ENCODE peak calls at places on chromosome 12, in eight cellular contexts. J is stimulated activated naive CD8-positive, alpha-beta T cell treated with anti-CD3 and anti-CD28 coated beads, Interleukin-15, amount 100 ng/mL, for 72 hours; U is NCI-H1092 treated with DMSO at 0.1 percent for 48 hours; A is endothelial cell; H is GM03348; O is stimulated activated CD8-positive, alpha-beta memory T cell treated with anti-CD3 and anti-CD28 coated beads, Interleukin-7, amount 100 ng/mL, for 1 hour; R is omental fat pad; V is stimulated activated CD4-positive, alpha-beta T cell treated with anti-CD3 and anti-CD28 coated beads, Interleukin-4, amount 100 ng/mL, for 1 hour. Z is an unnamed sample.

GRCh38 chr12:114238808-114239207 is 167.1 kb downstream of the TBX5 start:
- DNase-seq in V (no peak), J (no peak), H (peak), O (no peak), A (no peak), U (no peak), R (no peak), Z (peak)

GRCh38 chr12:52139579-52140062 is 52.2 kb downstream of the KRT80 start:
- DNase-seq in A (peak), O (no peak), H (peak), V (peak), J (peak), U (peak), R (no peak), Z (no peak)

GRCh38 chr12:124434364-124434763 is 133.0 kb downstream of the NCOR2 start:
- DNase-seq in V (no peak), J (no peak), U (no peak), H (no peak), O (no peak), R (no peak), A (no peak), Z (no peak)

GRCh38 chr12:29676676-29677075 is 107.1 kb downstream of the TMTC1 start:
- DNase-seq in R (no peak), J (no peak), H (no peak), O (no peak), A (no peak), V (no peak), U (no peak), Z (no peak)

GRCh38 chr12:131574397-131574775 is 136.5 kb upstream of the SFSWAP start:
- DNase-seq in A (no peak), H (no peak), R (no peak), V (no peak), O (no peak), J (no peak), U (no peak), Z (no peak)

GRCh38 chr12:88225776-88226175 is 83.7 kb downstream of the TMTC3 start:
- DNase-seq in H (no peak), J (no peak), U (no peak), A (no peak), V (no peak), O (no peak), R (no peak), Z (no peak)

GRCh38 chr12:77072833-77073495 is 7.6 kb upstream of the E2F7 start:
- DNase-seq in U (no peak), H (no peak), O (no peak), R (no peak), J (no peak), A (no peak), V (no peak), Z (no peak)

GRCh38 chr12:90342081-90342480 is 612.9 kb downstream of the CCER1 start:
- DNase-seq in U (no peak), O (no peak), V (no peak), A (no peak), H (no peak), J (no peak), R (no peak), Z (no peak)

GRCh38 chr12:57603758-57604453 is 718 bp upstream of the DTX3 start:
- DNase-seq in R (no peak), U (no peak), H (peak), V (no peak), O (no peak), A (no peak), J (no peak), Z (peak)

GRCh38 chr12:132285311-132285741 is 44.1 kb downstream of the GALNT9 start:
- DNase-seq in U (no peak), R (no peak), V (no peak), H (no peak), O (no peak), A (no peak), J (no peak), Z (no peak)

GRCh38 chr12:94149781-94150482 is 1.6 kb downstream of the PLXNC1 start:
- DNase-seq in H (no peak), R (no peak), U (peak), O (no peak), J (no peak), A (peak), V (peak), Z (peak)

GRCh38 chr12:41364211-41364610 is 176.1 kb downstream of the PDZRN4 start:
- DNase-seq in U (no peak), O (no peak), J (no peak), A (no peak), V (no peak), H (no peak), R (no peak), Z (no peak)

GRCh38 chr12:104137902-104138746 is at the start of gene NFYB:
- DNase-seq in R (peak), V (peak), O (peak), A (peak), U (peak), H (peak), J (peak), Z (peak)

GRCh38 chr12:13443498-13443897 is 247.0 kb downstream of the EMP1 start:
- DNase-seq in A (no peak), J (no peak), R (no peak), U (no peak), H (no peak), O (no peak), V (no peak), Z (peak)

GRCh38 chr12:56129210-56129691 is 1.2 kb downstream of the ESYT1 start:
- DNase-seq in H (peak), O (no peak), J (peak), A (peak), R (no peak), U (peak), V (peak), Z (peak)

GRCh38 chr12:27743601-27744000 is 33.0 kb downstream of the MRPS35 start:
- DNase-seq in H (no peak), V (no peak), R (no peak), U (no peak), O (no peak), J (no peak), A (no peak), Z (no peak)

GRCh38 chr12:64621257-64621942 is 11.1 kb downstream of the RASSF3 start:
- DNase-seq in R (no peak), V (no peak), H (peak), O (no peak), A (no peak), J (no peak), U (no peak), Z (no peak)

GRCh38 chr12:93772003-93772402 is 94.8 kb downstream of the CRADD start:
- DNase-seq in V (no peak), A (no peak), R (no peak), U (no peak), J (no peak), O (no peak), H (no peak), Z (no peak)

GRCh38 chr12:121657305-121658008 is 12.0 kb downstream of the MORN3 start:
- DNase-seq in V (no peak), H (no peak), J (no peak), O (no peak), A (no peak), R (no peak), U (no peak), Z (no peak)

GRCh38 chr12:3931206-3931605 is 58.0 kb upstream of the PARP11 start:
- DNase-seq in U (no peak), O (no peak), A (no peak), H (no peak), J (no peak), R (no peak), V (no peak), Z (no peak)

GRCh38 chr12:108881953-108882352 is 2.1 kb downstream of the DAO start:
- DNase-seq in R (no peak), V (no peak), U (no peak), O (no peak), J (no peak), H (no peak), A (no peak), Z (no peak)

GRCh38 chr12:106291342-106291741 is 11.2 kb upstream of the TCP11L2 start:
- DNase-seq in U (no peak), H (no peak), J (no peak), O (no peak), A (no peak), R (no peak), V (no peak), Z (no peak)

GRCh38 chr12:101889216-101889752 is 11.9 kb downstream of the DRAM1 start:
- DNase-seq in J (no peak), A (no peak), H (no peak), U (no peak), V (no peak), R (no peak), O (no peak), Z (no peak)

GRCh38 chr12:127655691-127656090 is 611.3 kb upstream of the TMEM132C start:
- DNase-seq in V (no peak), H (peak), R (no peak), O (no peak), U (no peak), A (no peak), J (no peak), Z (no peak)

GRCh38 chr12:79380402-79380801 is 310.4 kb downstream of the PAWR start:
- DNase-seq in O (no peak), U (no peak), H (no peak), A (no peak), J (no peak), V (no peak), R (no peak), Z (no peak)

GRCh38 chr12:49866859-49867579 is 24.1 kb upstream of the BCDIN3D start:
- DNase-seq in R (peak), V (peak), U (peak), A (peak), O (peak), H (peak), J (peak), Z (peak)

GRCh38 chr12:40738856-40739255 is 46.6 kb downstream of the CNTN1 start:
- DNase-seq in R (no peak), H (no peak), O (no peak), J (no peak), U (no peak), A (no peak), V (no peak), Z (no peak)

GRCh38 chr12:116609715-116610114 is 50.5 kb downstream of the MAP1LC3B2 start:
- DNase-seq in A (peak), O (no peak), H (no peak), R (no peak), J (peak), V (peak), U (no peak), Z (no peak)

GRCh38 chr12:12583510-12583909 is 20.8 kb upstream of the DUSP16 start:
- DNase-seq in J (no peak), U (no peak), R (no peak), V (no peak), O (no peak), H (no peak), A (no peak), Z (no peak)

GRCh38 chr12:11026118-11026517 is 3.7 kb upstream of the TAS2R19 start:
- DNase-seq in J (no peak), O (no peak), U (no peak), R (no peak), H (no peak), A (peak), V (no peak), Z (no peak)

GRCh38 chr12:30706476-30706875 is 10.8 kb upstream of the IPO8 start:
- DNase-seq in U (no peak), A (no peak), O (no peak), R (no peak), H (no peak), J (no peak), V (no peak), Z (no peak)

Z was measured in heart left ventricle.